ENCODE peak calls at places on chromosomes 3 and 15, in four cellular contexts. J is AG08396, U is ecto neural progenitor cell, V is neuronal stem cell. Q is an unnamed sample.

GRCh38 chr3:146164071-146164470 is 3.1 kb upstream of the PLOD2 start:
- DNase-seq in J (no peak), U (no peak), V (no peak), Q (no peak)

GRCh38 chr3:9217784-9218513 is 31.5 kb downstream of the SRGAP3 start:
- DNase-seq in J (no peak), U (no peak), V (no peak), Q (no peak)

GRCh38 chr15:94743668-94744067 is 512.3 kb downstream of the MCTP2 start:
- DNase-seq in J (no peak), U (no peak), V (no peak), Q (no peak)

GRCh38 chr3:181075098-181075497 is 85.6 kb upstream of the DNAJC19 start:
- DNase-seq in J (no peak), U (peak; percentile 74), V (no peak), Q (no peak)

GRCh38 chr3:78888650-78889049 is 879.1 kb downstream of the ROBO1 start:
- DNase-seq in J (no peak), U (no peak), V (no peak), Q (no peak)

GRCh38 chr3:97949110-97949485 is 23.1 kb downstream of the RIOX2 start:
- DNase-seq in J (no peak), U (no peak), V (no peak), Q (no peak)

GRCh38 chr3:110620118-110620517 is 451.5 kb upstream of the NECTIN3 start:
- DNase-seq in J (no peak), U (no peak), V (no peak), Q (no peak)

GRCh38 chr15:96334017-96334704 is 3.7 kb downstream of the NR2F2 start:
- DNase-seq in J (peak; percentile 20), U (no peak), V (peak; percentile 15), Q (no peak)

GRCh38 chr3:45607790-45608189 is 13.2 kb downstream of the LIMD1 start:
- DNase-seq in J (peak; percentile 64), U (no peak), V (no peak), Q (no peak)

GRCh38 chr3:62246094-62246493 is 127.3 kb downstream of the FEZF2 start:
- DNase-seq in J (no peak), U (no peak), V (no peak), Q (no peak)

GRCh38 chr3:57961828-57962447 is 46.3 kb upstream of the FLNB start:
- DNase-seq in J (peak; percentile 29), U (no peak), V (no peak), Q (no peak)

GRCh38 chr3:7876741-7877297 is 624.8 kb upstream of the LMCD1 start:
- DNase-seq in J (no peak), U (no peak), V (no peak), Q (peak; percentile 49)

GRCh38 chr3:160643994-160644393 is 33.0 kb upstream of the ARL14 start:
- DNase-seq in J (no peak), U (no peak), V (no peak), Q (no peak)

GRCh38 chr3:133996251-133996661 is 33.5 kb downstream of the SLCO2A1 start:
- DNase-seq in J (no peak), U (no peak), V (no peak), Q (no peak)

GRCh38 chr3:150183619-150184425 is 213.1 kb upstream of the PFN2 start:
- DNase-seq in J (peak; percentile 74), U (peak; percentile 83), V (peak; percentile 59), Q (peak; percentile 72)

GRCh38 chr3:54211097-54211496 is 88.7 kb downstream of the CACNA2D3 start:
- DNase-seq in J (no peak), U (no peak), V (no peak), Q (no peak)

GRCh38 chr15:72315706-72316370 is 4.1 kb downstream of the CELF6 start:
- DNase-seq in J (no peak), U (no peak), V (no peak), Q (no peak)

GRCh38 chr3:12557472-12558105 is 702 bp downstream of the MKRN2 start:
- DNase-seq in J (peak; percentile 25), U (no peak), V (no peak), Q (no peak)

GRCh38 chr3:58608648-58609047 is 31.5 kb upstream of the FAM107A start:
- DNase-seq in J (no peak), U (no peak), V (no peak), Q (no peak)

GRCh38 chr15:78685925-78686324 is 44.9 kb upstream of the CHRNB4 start:
- DNase-seq in J (no peak), U (no peak), V (no peak), Q (no peak)

GRCh38 chr3:12707425-12707824 is 43.5 kb upstream of the RAF1 start:
- DNase-seq in J (no peak), U (no peak), V (no peak), Q (no peak)

GRCh38 chr3:44392489-44392888 is 53.9 kb downstream of the TCAIM start:
- DNase-seq in J (no peak), U (no peak), V (no peak), Q (no peak)

GRCh38 chr15:79539426-79539825 is 107.3 kb downstream of the MINAR1 start:
- DNase-seq in J (no peak), U (no peak), V (no peak), Q (peak; percentile 6)

GRCh38 chr3:30625541-30626438 is 19.4 kb downstream of the TGFBR2 start:
- DNase-seq in J (peak; percentile 20), U (no peak), V (no peak), Q (no peak)

GRCh38 chr15:89783111-89783860 is 7.2 kb downstream of the MESP2 start:
- DNase-seq in J (no peak), U (no peak), V (no peak), Q (no peak)

GRCh38 chr15:94638183-94638582 is 406.8 kb downstream of the MCTP2 start:
- DNase-seq in J (no peak), U (no peak), V (no peak), Q (no peak)

GRCh38 chr15:68409736-68410370 is 22.1 kb downstream of the ITGA11 start:
- DNase-seq in J (no peak), U (peak; percentile 21), V (no peak), Q (no peak)

GRCh38 chr3:94612631-94613030 is 549.8 kb downstream of the NSUN3 start:
- DNase-seq in J (no peak), U (no peak), V (no peak), Q (peak; percentile 32)

GRCh38 chr3:112847692-112848091 is 1.0 kb upstream of the CD200R1L start:
- DNase-seq in J (no peak), U (no peak), V (no peak), Q (no peak)

GRCh38 chr3:53518495-53518981 is 24.1 kb downstream of the CACNA1D start:
- DNase-seq in J (no peak), U (no peak), V (no peak), Q (no peak)

GRCh38 chr3:98670020-98670419 is 76.6 kb upstream of the CPOX start:
- DNase-seq in J (no peak), U (no peak), V (no peak), Q (no peak)

GRCh38 chr3:48219543-48219942 is 3.8 kb upstream of the CAMP start:
- DNase-seq in J (peak; percentile 48), U (no peak), V (no peak), Q (no peak)

GRCh38 chr15:43514241-43515057 is 3.0 kb upstream of the MAP1A start:
- DNase-seq in J (no peak), U (no peak), V (no peak), Q (no peak)

GRCh38 chr15:71392821-71393220 is 277.6 kb downstream of the THSD4 start:
- DNase-seq in J (no peak), U (no peak), V (peak; percentile 48), Q (no peak)

GRCh38 chr3:48476426-48477053 is 27.4 kb downstream of the SHISA5 start:
- DNase-seq in J (no peak), U (no peak), V (no peak), Q (no peak)

GRCh38 chr15:64749999-64750657 is 25.3 kb downstream of the RBPMS2 start:
- DNase-seq in J (peak; percentile 36), U (peak; percentile 79), V (peak; percentile 49), Q (no peak)

GRCh38 chr3:37229740-37230139 is 55.4 kb upstream of the LRRFIP2 start:
- DNase-seq in J (no peak), U (no peak), V (no peak), Q (no peak)

GRCh38 chr3:192906940-192907339 is 10.7 kb downstream of the MB21D2 start:
- DNase-seq in J (no peak), U (no peak), V (no peak), Q (no peak)

GRCh38 chr3:141050913-141051632 is at the start of gene SPSB4:
- DNase-seq in J (peak; percentile 63), U (peak; percentile 97), V (peak; percentile 92), Q (no peak)

GRCh38 chr3:139310474-139310933 is 33.3 kb upstream of the MRPS22 start:
- DNase-seq in J (peak; percentile 73), U (no peak), V (no peak), Q (peak; percentile 28)

Q was measured in COLO829.